ENCODE peak calls at places on chromosome 21, in seven cellular contexts. One of them, this sample, is unnamed.

GRCh38 chr21:16308269-16308668 is 578.5 kb downstream of the USP25 start:
- DNase-seq in HepG2: no peak
- DNase-seq in IMR-90: peak
- DNase-seq in K562: no peak
- DNase-seq in uterus: no peak
- DNase-seq in adrenal gland: no peak
- DNase-seq in right lobe of liver: no peak
- DNase-seq in this sample: no peak

GRCh38 chr21:43369124-43369523 is 57.8 kb downstream of the SIK1 start:
- DNase-seq in HepG2: peak
- DNase-seq in IMR-90: peak
- DNase-seq in uterus: no peak
- DNase-seq in K562: no peak
- DNase-seq in adrenal gland: peak
- DNase-seq in right lobe of liver: peak
- DNase-seq in this sample: peak

GRCh38 chr21:36719614-36720013 is 20.7 kb downstream of the SIM2 start:
- DNase-seq in HepG2: no peak
- DNase-seq in IMR-90: no peak
- DNase-seq in right lobe of liver: no peak
- DNase-seq in uterus: no peak
- DNase-seq in adrenal gland: no peak
- DNase-seq in K562: no peak
- DNase-seq in this sample: no peak

GRCh38 chr21:43209575-43210453 is 41.0 kb downstream of the CRYAA start:
- DNase-seq in IMR-90: peak
- DNase-seq in adrenal gland: peak
- DNase-seq in uterus: no peak
- DNase-seq in right lobe of liver: no peak
- DNase-seq in K562: no peak
- DNase-seq in HepG2: peak
- DNase-seq in this sample: peak

GRCh38 chr21:15291621-15292266 is 226.9 kb upstream of the NRIP1 start:
- DNase-seq in adrenal gland: no peak
- DNase-seq in IMR-90: no peak
- DNase-seq in HepG2: peak
- DNase-seq in K562: no peak
- DNase-seq in uterus: no peak
- DNase-seq in right lobe of liver: no peak
- DNase-seq in this sample: no peak

GRCh38 chr21:36544545-36544944 is 64.6 kb upstream of the CLDN14 start:
- DNase-seq in HepG2: no peak
- DNase-seq in uterus: no peak
- DNase-seq in K562: no peak
- DNase-seq in adrenal gland: no peak
- DNase-seq in IMR-90: no peak
- DNase-seq in right lobe of liver: no peak
- DNase-seq in this sample: peak

GRCh38 chr21:37338671-37339526 is 27.7 kb upstream of the DYRK1A start:
- DNase-seq in IMR-90: peak
- DNase-seq in right lobe of liver: no peak
- DNase-seq in adrenal gland: peak
- DNase-seq in HepG2: peak
- DNase-seq in K562: peak
- DNase-seq in uterus: peak
- DNase-seq in this sample: peak

GRCh38 chr21:21085206-21085605 is 87.0 kb downstream of the NCAM2 start:
- DNase-seq in uterus: no peak
- DNase-seq in HepG2: no peak
- DNase-seq in adrenal gland: no peak
- DNase-seq in IMR-90: no peak
- DNase-seq in K562: no peak
- DNase-seq in right lobe of liver: no peak
- DNase-seq in this sample: no peak

GRCh38 chr21:44293551-44294231 is 6.2 kb upstream of the PFKL start:
- DNase-seq in K562: no peak
- DNase-seq in adrenal gland: no peak
- DNase-seq in uterus: no peak
- DNase-seq in right lobe of liver: peak
- DNase-seq in HepG2: no peak
- DNase-seq in IMR-90: no peak
- DNase-seq in this sample: peak

GRCh38 chr21:39183272-39184049 is at the start of gene PSMG1:
- DNase-seq in HepG2: peak
- DNase-seq in right lobe of liver: peak
- DNase-seq in adrenal gland: peak
- DNase-seq in uterus: peak
- DNase-seq in K562: peak
- DNase-seq in IMR-90: peak
- DNase-seq in this sample: peak

GRCh38 chr21:39182484-39183271 is 573 bp downstream of the PSMG1 start:
- DNase-seq in K562: no peak
- DNase-seq in right lobe of liver: no peak
- DNase-seq in adrenal gland: peak
- DNase-seq in HepG2: no peak
- DNase-seq in uterus: peak
- DNase-seq in IMR-90: no peak
- DNase-seq in this sample: no peak

GRCh38 chr21:39181205-39181818 is 1.9 kb downstream of the PSMG1 start:
- DNase-seq in adrenal gland: no peak
- DNase-seq in uterus: no peak
- DNase-seq in HepG2: no peak
- DNase-seq in K562: no peak
- DNase-seq in right lobe of liver: no peak
- DNase-seq in IMR-90: no peak
- DNase-seq in this sample: no peak

GRCh38 chr21:39182016-39182415 is 1.2 kb downstream of the PSMG1 start:
- DNase-seq in K562: no peak
- DNase-seq in IMR-90: no peak
- DNase-seq in adrenal gland: no peak
- DNase-seq in right lobe of liver: no peak
- DNase-seq in uterus: no peak
- DNase-seq in HepG2: no peak
- DNase-seq in this sample: no peak

GRCh38 chr21:39180429-39181019 is 2.7 kb downstream of the PSMG1 start:
- DNase-seq in HepG2: no peak
- DNase-seq in IMR-90: no peak
- DNase-seq in uterus: no peak
- DNase-seq in adrenal gland: no peak
- DNase-seq in right lobe of liver: no peak
- DNase-seq in K562: no peak
- DNase-seq in this sample: no peak
- TF ChIP-seq CTCF in HepG2: no peak
- TF ChIP-seq CTCF in IMR-90: peak
- TF ChIP-seq CTCF in uterus: no peak
- TF ChIP-seq CTCF in adrenal gland: no peak
- TF ChIP-seq CTCF in right lobe of liver: no peak
- TF ChIP-seq CTCF in K562: peak
- TF ChIP-seq CTCF in this sample: peak

GRCh38 chr21:46171585-46171984 is 12.7 kb downstream of the SPATC1L start:
- DNase-seq in adrenal gland: no peak
- DNase-seq in IMR-90: no peak
- DNase-seq in K562: no peak
- DNase-seq in uterus: peak
- DNase-seq in HepG2: no peak
- DNase-seq in right lobe of liver: no peak
- DNase-seq in this sample: no peak

GRCh38 chr21:46168659-46169386 is 13.4 kb upstream of the FTCD start:
- DNase-seq in adrenal gland: no peak
- DNase-seq in HepG2: no peak
- DNase-seq in uterus: no peak
- DNase-seq in right lobe of liver: no peak
- DNase-seq in IMR-90: no peak
- DNase-seq in K562: no peak
- DNase-seq in this sample: no peak

GRCh38 chr21:46171996-46172862 is 12.0 kb downstream of the SPATC1L start:
- DNase-seq in K562: no peak
- DNase-seq in right lobe of liver: no peak
- DNase-seq in IMR-90: no peak
- DNase-seq in uterus: peak
- DNase-seq in HepG2: no peak
- DNase-seq in adrenal gland: no peak
- DNase-seq in this sample: no peak

GRCh38 chr21:46172863-46173528 is 11.3 kb downstream of the SPATC1L start:
- DNase-seq in IMR-90: no peak
- DNase-seq in adrenal gland: no peak
- DNase-seq in HepG2: no peak
- DNase-seq in uterus: peak
- DNase-seq in right lobe of liver: no peak
- DNase-seq in K562: no peak
- DNase-seq in this sample: no peak

DNA sequence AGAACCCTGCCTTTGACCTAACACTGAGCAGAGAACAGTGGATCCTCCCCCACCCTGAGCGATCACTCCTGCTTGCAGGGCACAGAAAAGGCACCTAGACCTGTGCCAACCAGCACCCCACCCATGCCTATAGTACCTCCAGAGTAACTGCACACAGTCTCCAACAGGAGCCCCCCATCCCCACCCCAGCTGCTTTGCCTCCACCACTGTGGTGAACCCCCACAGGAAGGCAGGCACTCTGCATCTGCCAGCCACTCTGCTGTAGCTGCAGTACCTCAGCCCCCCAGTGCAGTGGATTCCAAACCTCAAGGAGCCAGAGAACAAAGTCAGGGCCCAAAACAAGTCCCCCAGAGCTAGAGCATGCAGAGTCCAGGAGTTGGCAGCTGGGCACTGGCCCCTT is 10.7 kb downstream of the SPATC1L start:
- DNase-seq in right lobe of liver: no peak
- DNase-seq in adrenal gland: no peak
- DNase-seq in HepG2: no peak
- DNase-seq in IMR-90: no peak
- DNase-seq in K562: no peak
- DNase-seq in uterus: peak
- DNase-seq in this sample: no peak
- TF ChIP-seq POLR2A in right lobe of liver: no peak
- TF ChIP-seq POLR2A in adrenal gland: no peak
- TF ChIP-seq POLR2A in HepG2: no peak
- TF ChIP-seq POLR2A in IMR-90: no peak
- TF ChIP-seq POLR2A in K562: no peak
- TF ChIP-seq POLR2A in uterus: no peak
- TF ChIP-seq POLR2A in this sample: no peak

GRCh38 chr21:28518620-28519019 is 474.1 kb downstream of the LTN1 start:
- DNase-seq in adrenal gland: no peak
- DNase-seq in HepG2: no peak
- DNase-seq in uterus: no peak
- DNase-seq in right lobe of liver: no peak
- DNase-seq in IMR-90: peak
- DNase-seq in K562: no peak
- DNase-seq in this sample: no peak

GRCh38 chr21:28516011-28516410 is 476.7 kb downstream of the LTN1 start:
- DNase-seq in HepG2: no peak
- DNase-seq in uterus: no peak
- DNase-seq in K562: no peak
- DNase-seq in right lobe of liver: no peak
- DNase-seq in adrenal gland: no peak
- DNase-seq in IMR-90: no peak
- DNase-seq in this sample: no peak

GRCh38 chr21:28513450-28513849 is 479.2 kb downstream of the LTN1 start:
- DNase-seq in right lobe of liver: no peak
- DNase-seq in adrenal gland: no peak
- DNase-seq in IMR-90: peak
- DNase-seq in uterus: no peak
- DNase-seq in HepG2: no peak
- DNase-seq in K562: no peak
- DNase-seq in this sample: no peak

GRCh38 chr21:28521932-28522826 is 470.5 kb downstream of the LTN1 start:
- DNase-seq in IMR-90: peak
- DNase-seq in HepG2: no peak
- DNase-seq in uterus: peak
- DNase-seq in right lobe of liver: no peak
- DNase-seq in K562: no peak
- DNase-seq in adrenal gland: no peak
- DNase-seq in this sample: no peak

DNA sequence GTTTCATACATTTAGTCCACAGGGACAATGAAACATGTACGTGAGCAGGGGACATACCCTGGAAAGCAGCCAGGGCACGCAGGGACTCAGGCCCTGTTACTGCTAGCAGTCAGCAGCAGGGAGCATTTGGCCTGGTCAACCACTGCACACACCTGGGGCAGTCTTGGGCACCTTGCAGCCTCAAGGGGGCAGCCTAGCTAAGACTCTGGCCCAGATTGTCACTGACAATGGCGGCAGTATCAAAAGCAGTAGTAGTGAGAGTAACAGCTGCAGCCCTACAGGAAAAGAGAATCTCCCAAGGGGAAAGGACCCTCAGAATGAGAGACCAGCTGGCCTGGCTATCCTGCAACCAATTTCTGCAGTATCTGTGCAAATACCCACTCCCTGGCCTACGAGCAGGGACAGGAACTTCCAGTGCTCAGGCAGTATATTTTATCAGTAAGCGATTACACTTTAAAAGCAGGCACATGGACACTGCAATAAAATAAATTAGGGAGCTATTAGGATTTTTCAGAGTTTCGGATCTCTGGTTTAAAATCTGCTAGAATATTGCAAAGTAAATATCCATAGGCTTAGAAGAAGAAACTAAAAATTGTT is 475.6 kb downstream of the LTN1 start:
- DNase-seq in IMR-90: no peak
- DNase-seq in K562: no peak
- DNase-seq in HepG2: peak
- DNase-seq in adrenal gland: peak
- DNase-seq in right lobe of liver: peak
- DNase-seq in uterus: peak
- DNase-seq in this sample: peak
- TF ChIP-seq CTCF in IMR-90: peak
- TF ChIP-seq CTCF in K562: peak
- TF ChIP-seq CTCF in HepG2: peak
- TF ChIP-seq CTCF in adrenal gland: peak
- TF ChIP-seq CTCF in right lobe of liver: peak
- TF ChIP-seq CTCF in uterus: peak
- TF ChIP-seq CTCF in this sample: peak

DNA sequence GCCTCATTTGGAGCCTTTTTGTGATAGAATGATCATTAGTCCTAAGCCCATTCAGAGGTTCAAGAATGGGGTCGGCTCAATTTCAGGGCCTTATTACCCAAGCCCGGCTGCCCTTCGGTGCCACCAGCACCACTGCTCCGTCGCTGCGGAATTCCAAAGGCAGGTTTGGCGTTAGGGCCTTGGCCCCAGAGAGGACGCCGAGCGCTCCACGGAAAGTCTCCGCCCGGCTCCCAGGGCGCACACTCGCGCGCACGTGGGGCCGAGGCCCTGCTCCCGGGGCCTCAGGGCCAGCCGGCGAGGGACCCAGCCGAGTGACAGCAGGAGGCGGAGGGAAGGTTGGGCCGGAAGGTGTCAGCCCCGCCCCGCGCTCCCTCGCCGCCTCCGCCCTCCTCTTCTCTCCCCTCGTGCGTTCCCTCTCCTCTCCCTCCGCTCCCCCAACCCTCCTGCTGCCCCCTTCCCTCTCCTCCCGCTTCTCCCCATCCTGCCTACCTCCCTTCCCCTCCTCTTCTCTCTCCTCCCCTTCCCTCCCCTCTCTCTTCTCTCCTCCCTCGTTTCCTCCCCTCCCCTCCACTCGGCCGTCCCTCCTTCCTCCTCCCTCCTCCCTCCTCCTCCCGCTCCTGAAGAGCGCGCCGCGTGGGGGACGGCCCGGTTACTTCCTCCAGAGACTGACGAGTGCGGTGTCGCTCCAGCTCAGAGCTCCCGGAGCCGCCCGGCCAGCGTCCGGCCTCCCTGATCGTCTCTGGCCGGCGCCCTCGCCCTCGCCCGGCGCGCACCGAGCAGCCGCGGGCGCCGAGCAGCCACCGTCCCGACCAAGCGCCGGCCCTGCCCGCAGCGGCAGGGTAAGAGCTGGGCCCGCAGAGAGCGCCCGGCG is at the start of gene ETS2:
- DNase-seq in uterus: peak
- DNase-seq in K562: peak
- DNase-seq in adrenal gland: peak
- DNase-seq in right lobe of liver: peak
- DNase-seq in HepG2: peak
- DNase-seq in IMR-90: peak
- DNase-seq in this sample: peak
- TF ChIP-seq POLR2A in uterus: peak
- TF ChIP-seq POLR2A in K562: peak
- TF ChIP-seq POLR2A in adrenal gland: peak
- TF ChIP-seq POLR2A in right lobe of liver: peak
- TF ChIP-seq POLR2A in HepG2: peak
- TF ChIP-seq POLR2A in IMR-90: peak
- TF ChIP-seq POLR2A in this sample: peak